ENCODE peak calls at places on chromosomes 12 and 14, in nine cellular contexts. S is HCT116, E is IMR-90, Z is SK-N-SH, L is mammary epithelial cell, O is tibial nerve, Y is ovary, R is A549, W is breast epithelium. F is an unnamed sample.

GRCh38 chr12:68559984-68560822 is 50.5 kb upstream of the RAP1B start:
- DNase-seq in S (no peak), R (no peak), O (no peak), W (no peak), Z (no peak), L (no peak), Y (no peak), E (peak; percentile 20), F (no peak)

GRCh38 chr12:109134186-109134917 is 18.0 kb downstream of the ACACB start:
- DNase-seq in O (no peak), Z (peak; percentile 60), S (peak; percentile 27), E (no peak), W (no peak), R (peak; percentile 62), Y (no peak), L (peak; percentile 3), F (peak; percentile 78)

GRCh38 chr12:69932154-69932553 is 107.1 kb downstream of the MYRFL start:
- DNase-seq in O (no peak), W (no peak), R (no peak), Z (no peak), S (no peak), L (no peak), Y (no peak), E (no peak), F (no peak)

GRCh38 chr14:68695326-68695768 is 97.5 kb downstream of the ZFP36L1 start:
- DNase-seq in Y (no peak), L (peak; percentile 100), E (peak; percentile 100), Z (no peak), O (no peak), S (peak; percentile 91), W (peak; percentile 34), R (peak; percentile 97), F (no peak)

GRCh38 chr12:27013606-27014084 is 539 bp downstream of the TM7SF3 start:
- DNase-seq in L (peak; percentile 30), Y (no peak), Z (no peak), E (peak; percentile 47), W (no peak), R (peak; percentile 27), S (no peak), O (no peak), F (no peak)

GRCh38 chr12:4855121-4855924 is 54.4 kb upstream of the KCNA1 start:
- DNase-seq in W (peak; percentile 48), E (peak; percentile 72), Y (no peak), O (no peak), L (peak; percentile 66), R (peak; percentile 56), S (peak; percentile 69), Z (peak; percentile 65), F (peak; percentile 32)

GRCh38 chr14:54603362-54603761 is 36.4 kb downstream of the SAMD4A start:
- DNase-seq in O (no peak), Z (no peak), S (no peak), W (no peak), L (peak; percentile 71), R (no peak), Y (no peak), E (peak; percentile 82), F (no peak)

GRCh38 chr12:90036641-90037040 is 328.0 kb upstream of the ATP2B1 start:
- DNase-seq in Y (no peak), S (no peak), O (no peak), Z (no peak), R (no peak), E (peak; percentile 62), W (no peak), L (peak; percentile 67), F (no peak)

GRCh38 chr14:106069786-106070185 is 543.4 kb downstream of the TMEM121 start:
- DNase-seq in Y (no peak), L (no peak), S (no peak), R (no peak), Z (no peak), O (no peak), E (no peak), W (no peak), F (no peak)
- H3K9me3 ChIP-seq in Y (no peaks in the 10 kb centered on the region), L (peaks cover 4% of the 10 kb centered on the region), S (no peaks in the 10 kb centered on the region), R (no peaks in the 10 kb centered on the region), Z (no peaks in the 10 kb centered on the region), O (no peaks in the 10 kb centered on the region), E (peaks cover 10% of the 10 kb centered on the region), W (no peaks in the 10 kb centered on the region), F (no peaks in the 10 kb centered on the region)

GRCh38 chr14:106210650-106211049 is 684.3 kb downstream of the TMEM121 start:
- DNase-seq in W (no peak), Y (no peak), L (no peak), Z (no peak), R (no peak), E (no peak), O (no peak), S (no peak), F (no peak)
- TF ChIP-seq CTCF in W (no peak), Y (no peak), L (no peak), Z (no peak), R (no peak), E (no peak), O (no peak), S (no peak), F (no peak)

GRCh38 chr12:38160318-38161122 is 156.1 kb upstream of the ALG10B start:
- DNase-seq in E (no peak), O (no peak), S (no peak), Y (peak; percentile 10), W (no peak), Z (no peak), R (no peak), L (no peak), F (no peak)

GRCh38 chr12:38162013-38162412 is 154.6 kb upstream of the ALG10B start:
- DNase-seq in Z (no peak), Y (peak; percentile 10), L (no peak), W (no peak), S (no peak), E (no peak), R (no peak), O (no peak), F (no peak)

GRCh38 chr12:38159591-38160317 is 156.8 kb upstream of the ALG10B start:
- DNase-seq in R (no peak), Y (peak; percentile 15), E (no peak), Z (no peak), W (no peak), S (no peak), O (no peak), L (no peak), F (no peak)

GRCh38 chr12:38162708-38163441 is 153.7 kb upstream of the ALG10B start:
- DNase-seq in E (no peak), Z (no peak), Y (no peak), O (no peak), S (no peak), L (no peak), W (no peak), R (no peak), F (no peak)

GRCh38 chr12:38161123-38162000 is 155.2 kb upstream of the ALG10B start:
- DNase-seq in O (no peak), L (no peak), S (no peak), E (no peak), R (no peak), W (no peak), Z (no peak), Y (peak; percentile 9), F (no peak)
- H3K9me3 ChIP-seq in O (peaks cover 37% of the 10 kb centered on the region), L (no peaks in the 10 kb centered on the region), S (no peaks in the 10 kb centered on the region), E (peaks cover 51% of the 10 kb centered on the region), R (no peaks in the 10 kb centered on the region), W (peaks cover 21% of the 10 kb centered on the region), Z (no peaks in the 10 kb centered on the region), Y (no peaks in the 10 kb centered on the region), F (no peaks in the 10 kb centered on the region)

DNA sequence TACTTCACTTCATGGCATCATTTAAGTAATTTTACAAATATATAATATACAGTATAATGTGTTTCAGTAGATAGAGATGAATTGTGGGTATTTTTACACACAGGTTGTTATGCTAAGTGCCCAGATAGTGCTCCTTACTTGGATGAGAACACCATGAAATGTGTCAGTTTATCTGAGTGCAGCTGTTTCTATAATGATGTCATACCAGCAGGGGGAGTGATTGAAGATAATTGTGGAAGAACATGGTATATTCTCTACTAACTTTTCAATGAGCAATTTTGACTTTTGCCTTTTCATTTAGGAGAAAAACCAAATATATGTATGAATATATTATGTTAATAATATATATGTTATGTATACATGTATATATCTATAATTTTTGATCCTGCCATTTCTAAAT is 221.6 kb downstream of the LRRK2 start:
- DNase-seq in Y (no peak), W (no peak), L (peak; percentile 17), R (peak; percentile 32), Z (peak; percentile 24), E (peak; percentile 2), S (peak; percentile 3), O (no peak), F (no peak)
- TF ChIP-seq CTCF in Y (no peak), W (no peak), L (peak; percentile 61), R (peak; percentile 57), Z (peak; percentile 55), E (peak; percentile 39), S (peak; percentile 34), O (peak; percentile 41), F (peak; percentile 46)

GRCh38 chr12:126767334-126767733 is 1499.6 kb upstream of the TMEM132C start:
- DNase-seq in W (no peak), S (no peak), R (no peak), Y (no peak), L (no peak), E (no peak), Z (no peak), O (no peak), F (no peak)
- H3K9me3 ChIP-seq in W (peaks cover 4% of the 10 kb centered on the region), S (peaks cover 6% of the 10 kb centered on the region), R (no peaks in the 10 kb centered on the region), Y (no peaks in the 10 kb centered on the region), L (peaks cover 5% of the 10 kb centered on the region), E (peaks cover 21% of the 10 kb centered on the region), Z (no peaks in the 10 kb centered on the region), O (peaks cover 43% of the 10 kb centered on the region), F (no peaks in the 10 kb centered on the region)

GRCh38 chr14:103109789-103110415 is 13.4 kb upstream of the TNFAIP2 start:
- DNase-seq in W (no peak), Y (no peak), Z (no peak), E (peak; percentile 90), O (no peak), R (no peak), L (no peak), S (peak; percentile 50), F (no peak)
- TF ChIP-seq CTCF in W (no peak), Y (no peak), Z (no peak), E (no peak), O (no peak), R (no peak), L (no peak), S (no peak), F (no peak)

GRCh38 chr12:34212651-34213050 is 190.4 kb downstream of the ALG10 start:
- DNase-seq in L (no peak), W (no peak), Z (no peak), S (no peak), O (no peak), E (no peak), R (no peak), Y (no peak), F (no peak)
- H3K9me3 ChIP-seq in L (peaks cover 41% of the 10 kb centered on the region), W (no peaks in the 10 kb centered on the region), Z (no peaks in the 10 kb centered on the region), S (no peaks in the 10 kb centered on the region), O (peaks cover 5% of the 10 kb centered on the region), E (peaks cover 45% of the 10 kb centered on the region), R (no peaks in the 10 kb centered on the region), Y (no peaks in the 10 kb centered on the region), F (no peaks in the 10 kb centered on the region)

F was measured in right lobe of liver.